ENCODE peak calls at places on chromosomes 16 and 17, in five cellular contexts. X, B, A, F and G are unnamed samples.

GRCh38 chr16:50853329-50853728 is 111.4 kb downstream of the CYLD start:
- DNase-seq in X (no peak), B (no peak), A (no peak), F (no peak), G (no peak)

GRCh38 chr17:81906476-81907218 is 4.6 kb downstream of the PCYT2 start:
- DNase-seq in X (no peak), B (no peak), A (no peak), F (peak), G (peak)

GRCh38 chr17:7190276-7190917 is 11.2 kb upstream of the ASGR1 start:
- DNase-seq in X (no peak), B (no peak), A (no peak), F (no peak), G (no peak)

GRCh38 chr16:74954763-74955162 is 30.2 kb downstream of the WDR59 start:
- DNase-seq in X (no peak), B (no peak), A (no peak), F (no peak), G (no peak)

GRCh38 chr16:55711959-55712876 is 56.4 kb downstream of the SLC6A2 start:
- DNase-seq in X (peak), B (peak), A (peak), F (peak), G (peak)

GRCh38 chr17:11636771-11637170 is 38.5 kb downstream of the DNAH9 start:
- DNase-seq in X (no peak), B (no peak), A (no peak), F (no peak), G (no peak)

GRCh38 chr17:81528651-81529436 is 667 bp downstream of the FSCN2 start:
- DNase-seq in X (no peak), B (no peak), A (no peak), F (no peak), G (no peak)

GRCh38 chr17:47778184-47778635 is 43.4 kb downstream of the OSBPL7 start:
- DNase-seq in X (no peak), B (no peak), A (no peak), F (peak), G (no peak)

GRCh38 chr17:77233635-77234334 is 93.0 kb downstream of the SEC14L1 start:
- DNase-seq in X (no peak), B (no peak), A (no peak), F (no peak), G (peak)

GRCh38 chr16:66668777-66669444 is 27.6 kb downstream of the CMTM4 start:
- DNase-seq in X (no peak), B (no peak), A (no peak), F (no peak), G (no peak)

GRCh38 chr16:56708418-56708817 is 21.5 kb upstream of the NUP93 start:
- DNase-seq in X (no peak), B (no peak), A (no peak), F (peak), G (no peak)

GRCh38 chr17:76145231-76146052 is 4.4 kb upstream of the FOXJ1 start:
- DNase-seq in X (peak), B (peak), A (no peak), F (peak), G (no peak)

GRCh38 chr16:28531777-28532744 is 6.7 kb downstream of the NUPR1 start:
- DNase-seq in X (peak), B (no peak), A (no peak), F (peak), G (peak)

GRCh38 chr16:84543931-84544776 is 39.7 kb upstream of the MEAK7 start:
- DNase-seq in X (peak), B (peak), A (no peak), F (no peak), G (no peak)

GRCh38 chr16:20866161-20866772 is 33.9 kb downstream of the DCUN1D3 start:
- DNase-seq in X (no peak), B (no peak), A (no peak), F (no peak), G (peak)

GRCh38 chr17:8735336-8735939 is 9.2 kb downstream of the CCDC42 start:
- DNase-seq in X (no peak), B (no peak), A (no peak), F (no peak), G (no peak)

GRCh38 chr17:63474174-63474913 is 2.5 kb upstream of the ACE start:
- DNase-seq in X (peak), B (peak), A (no peak), F (no peak), G (no peak)